ENCODE peak calls at places on chromosomes 12 and 14, in nine cellular contexts. O, A, N, Q, L, B, D, Y and W are unnamed samples.

GRCh38 chr14:56092761-56093160 is 25.4 kb upstream of the PELI2 start:
- DNase-seq in O (no peak), A (no peak), N (no peak), Q (no peak), L (no peak), B (no peak), D (no peak), Y (no peak), W (no peak)

GRCh38 chr12:72288911-72289310 is 16.7 kb downstream of the TRHDE start:
- DNase-seq in O (no peak), A (no peak), N (no peak), Q (no peak), L (no peak), B (no peak), D (no peak), Y (peak; percentile 20), W (no peak)

GRCh38 chr12:56332512-56333196 is 1.1 kb downstream of the PAN2 start:
- DNase-seq in O (no peak), A (no peak), N (no peak), Q (no peak), L (no peak), B (no peak), D (no peak), Y (no peak), W (no peak)

GRCh38 chr12:7628401-7628961 is 37.2 kb downstream of the APOBEC1 start:
- DNase-seq in O (no peak), A (peak; percentile 28), N (peak; percentile 50), Q (no peak), L (no peak), B (no peak), D (no peak), Y (no peak), W (no peak)

GRCh38 chr12:13004368-13004767 is 4.3 kb upstream of the HEBP1 start:
- DNase-seq in O (no peak), A (no peak), N (no peak), Q (no peak), L (no peak), B (no peak), D (no peak), Y (no peak), W (no peak)

GRCh38 chr14:90512332-90512951 is 115.6 kb downstream of the CALM1 start:
- DNase-seq in O (peak; percentile 39), A (no peak), N (no peak), Q (no peak), L (no peak), B (peak; percentile 39), D (no peak), Y (no peak), W (no peak)

GRCh38 chr14:81206115-81206514 is 14.6 kb downstream of the GTF2A1 start:
- DNase-seq in O (no peak), A (no peak), N (no peak), Q (peak; percentile 34), L (no peak), B (no peak), D (no peak), Y (no peak), W (no peak)

GRCh38 chr12:51760231-51760630 is 88.3 kb downstream of the FIGNL2 start:
- DNase-seq in O (no peak), A (no peak), N (no peak), Q (peak; percentile 4), L (no peak), B (no peak), D (no peak), Y (no peak), W (no peak)

GRCh38 chr12:52082988-52083637 is 3.6 kb downstream of the SMIM41 start:
- DNase-seq in O (peak; percentile 29), A (peak; percentile 83), N (no peak), Q (peak; percentile 78), L (no peak), B (peak; percentile 39), D (peak; percentile 53), Y (peak; percentile 38), W (peak; percentile 20)

GRCh38 chr12:5264006-5264405 is 167.9 kb upstream of the NTF3 start:
- DNase-seq in O (no peak), A (no peak), N (no peak), Q (no peak), L (peak; percentile 40), B (no peak), D (no peak), Y (no peak), W (no peak)

GRCh38 chr14:90518075-90518940 is 121.5 kb downstream of the CALM1 start:
- DNase-seq in O (no peak), A (no peak), N (no peak), Q (no peak), L (no peak), B (no peak), D (no peak), Y (no peak), W (no peak)

GRCh38 chr14:68253878-68254528 is 434.4 kb downstream of the RAD51B start:
- DNase-seq in O (no peak), A (no peak), N (no peak), Q (no peak), L (no peak), B (no peak), D (no peak), Y (no peak), W (no peak)

GRCh38 chr14:58918066-58918465 is 270.4 kb upstream of the DAAM1 start:
- DNase-seq in O (no peak), A (no peak), N (no peak), Q (peak; percentile 20), L (no peak), B (no peak), D (no peak), Y (peak; percentile 38), W (no peak)

GRCh38 chr12:100554608-100555077 is 18.8 kb upstream of the GAS2L3 start:
- DNase-seq in O (peak; percentile 71), A (no peak), N (no peak), Q (peak; percentile 90), L (no peak), B (peak; percentile 89), D (peak; percentile 80), Y (peak; percentile 89), W (peak; percentile 12)

GRCh38 chr14:76729953-76730505 is 31.2 kb upstream of the VASH1 start:
- DNase-seq in O (no peak), A (no peak), N (no peak), Q (no peak), L (no peak), B (peak; percentile 78), D (no peak), Y (no peak), W (no peak)

GRCh38 chr12:91604897-91605296 is 422.3 kb upstream of the DCN start:
- DNase-seq in O (no peak), A (no peak), N (no peak), Q (no peak), L (no peak), B (no peak), D (no peak), Y (no peak), W (no peak)

GRCh38 chr12:3049596-3050314 is 27.4 kb upstream of the TSPAN9 start:
- DNase-seq in O (no peak), A (peak; percentile 7), N (no peak), Q (no peak), L (no peak), B (no peak), D (no peak), Y (no peak), W (no peak)

GRCh38 chr12:91367234-91367849 is 184.7 kb upstream of the DCN start:
- DNase-seq in O (no peak), A (no peak), N (no peak), Q (peak; percentile 53), L (no peak), B (peak; percentile 22), D (no peak), Y (peak; percentile 25), W (no peak)

GRCh38 chr12:99450231-99450630 is 197.3 kb upstream of the GARIN6 start:
- DNase-seq in O (no peak), A (no peak), N (no peak), Q (peak; percentile 42), L (no peak), B (no peak), D (no peak), Y (peak; percentile 10), W (no peak)

GRCh38 chr12:11651785-11652184 is 2.3 kb downstream of the ETV6 start:
- DNase-seq in O (peak; percentile 2), A (no peak), N (no peak), Q (peak; percentile 37), L (no peak), B (peak; percentile 44), D (no peak), Y (peak; percentile 42), W (no peak)

GRCh38 chr14:90500665-90501370 is 104.0 kb downstream of the CALM1 start:
- DNase-seq in O (no peak), A (no peak), N (no peak), Q (no peak), L (peak; percentile 71), B (no peak), D (no peak), Y (no peak), W (no peak)

GRCh38 chr14:45201908-45202307 is 51.1 kb downstream of the MIS18BP1 start:
- DNase-seq in O (no peak), A (peak; percentile 33), N (no peak), Q (peak; percentile 29), L (no peak), B (peak; percentile 29), D (no peak), Y (peak; percentile 16), W (no peak)

GRCh38 chr14:77403798-77404197 is 19.5 kb downstream of the NOXRED1 start:
- DNase-seq in O (no peak), A (no peak), N (no peak), Q (no peak), L (no peak), B (no peak), D (no peak), Y (no peak), W (no peak)

GRCh38 chr14:68495101-68495637 is 297.7 kb downstream of the ZFP36L1 start:
- DNase-seq in O (no peak), A (no peak), N (no peak), Q (peak; percentile 32), L (no peak), B (no peak), D (no peak), Y (no peak), W (no peak)

GRCh38 chr12:96534339-96534738 is 45.0 kb downstream of the CFAP54 start:
- DNase-seq in O (no peak), A (no peak), N (no peak), Q (no peak), L (no peak), B (no peak), D (no peak), Y (no peak), W (no peak)

GRCh38 chr12:29676676-29677075 is 107.1 kb downstream of the TMTC1 start:
- DNase-seq in O (no peak), A (no peak), N (no peak), Q (no peak), L (no peak), B (no peak), D (no peak), Y (no peak), W (no peak)

GRCh38 chr12:27583057-27583797 is 59.2 kb downstream of the PPFIBP1 start:
- DNase-seq in O (no peak), A (no peak), N (no peak), Q (no peak), L (no peak), B (peak; percentile 54), D (no peak), Y (peak; percentile 54), W (no peak)

GRCh38 chr12:3427956-3428355 is 63.0 kb upstream of the PRMT8 start:
- DNase-seq in O (no peak), A (no peak), N (no peak), Q (no peak), L (no peak), B (no peak), D (no peak), Y (no peak), W (no peak)

GRCh38 chr14:103329421-103330347 is 4.4 kb upstream of the EIF5 start:
- DNase-seq in O (peak; percentile 35), A (no peak), N (peak; percentile 79), Q (peak; percentile 43), L (peak; percentile 85), B (peak; percentile 58), D (no peak), Y (no peak), W (peak; percentile 23)

GRCh38 chr14:23430016-23430732 is 5.3 kb downstream of the MYH7 start:
- DNase-seq in O (no peak), A (no peak), N (no peak), Q (no peak), L (no peak), B (no peak), D (no peak), Y (no peak), W (no peak)

GRCh38 chr12:40336573-40337199 is 111.9 kb downstream of the LRRK2 start:
- DNase-seq in O (no peak), A (no peak), N (no peak), Q (peak; percentile 53), L (no peak), B (no peak), D (peak; percentile 20), Y (peak; percentile 12), W (no peak)